ENCODE peak calls at places on chromosome 4, in five cellular contexts. Q, H, G, P and U are unnamed samples.

GRCh38 chr4:58225460-58225859 is 1115.3 kb upstream of the IGFBP7 start:
- DNase-seq in Q (no peak), H (no peak), P (no peak), G (no peak), U (no peak)

GRCh38 chr4:74671074-74671698 is 123.1 kb downstream of the BTC start:
- DNase-seq in P (no peak), Q (peak), G (peak), H (no peak), U (no peak)

GRCh38 chr4:134154097-134154496 is 47.5 kb downstream of the PABPC4L start:
- DNase-seq in H (no peak), G (no peak), P (no peak), Q (no peak), U (no peak)

GRCh38 chr4:145375416-145375815 is 106.2 kb upstream of the SMAD1 start:
- DNase-seq in H (no peak), G (no peak), P (no peak), Q (no peak), U (no peak)

GRCh38 chr4:147821555-147821954 is 89.7 kb downstream of the ARHGAP10 start:
- DNase-seq in P (no peak), G (peak), Q (peak), H (no peak), U (no peak)

GRCh38 chr4:99379571-99379970 is 27.0 kb upstream of the ADH1C start:
- DNase-seq in Q (no peak), P (no peak), H (no peak), G (no peak), U (no peak)

GRCh38 chr4:2930821-2931764 is 32.1 kb downstream of the NOP14 start:
- DNase-seq in H (peak), P (no peak), Q (no peak), G (no peak), U (no peak)

GRCh38 chr4:108540536-108540935 is 79.8 kb upstream of the RPL34 start:
- DNase-seq in Q (no peak), H (no peak), P (no peak), G (no peak), U (no peak)

GRCh38 chr4:89213382-89213701 is 94.3 kb downstream of the GPRIN3 start:
- DNase-seq in G (no peak), H (no peak), P (no peak), Q (no peak), U (no peak)

GRCh38 chr4:6493668-6494304 is 21.4 kb upstream of the PPP2R2C start:
- DNase-seq in P (no peak), H (no peak), Q (no peak), G (no peak), U (no peak)

GRCh38 chr4:21046121-21046520 is 345.9 kb downstream of the PACRGL start:
- DNase-seq in Q (no peak), H (no peak), G (no peak), P (no peak), U (no peak)

GRCh38 chr4:73740353-73740778 is at the start of gene CXCL8:
- DNase-seq in G (no peak), Q (peak), P (peak), H (peak), U (no peak)

GRCh38 chr4:133270021-133270570 is 121.0 kb downstream of the PCDH10 start:
- DNase-seq in G (peak), H (no peak), P (no peak), Q (no peak), U (no peak)

GRCh38 chr4:181364504-181364903 is 878.7 kb upstream of the TENM3 start:
- DNase-seq in H (no peak), P (no peak), G (no peak), Q (no peak), U (no peak)

GRCh38 chr4:150579591-150580234 is 2.2 kb upstream of the MAB21L2 start:
- DNase-seq in G (no peak), P (no peak), Q (no peak), H (no peak), U (no peak)

GRCh38 chr4:183249854-183250253 is 70.2 kb downstream of the CLDN22 start:
- DNase-seq in Q (peak), P (no peak), G (peak), H (no peak), U (no peak)

GRCh38 chr4:145625677-145626622 is 6.8 kb downstream of the MMAA start:
- DNase-seq in H (no peak), Q (no peak), G (peak), P (no peak), U (no peak)

GRCh38 chr4:2436301-2436700 is 17.5 kb downstream of the CFAP99 start:
- DNase-seq in Q (no peak), H (no peak), P (no peak), G (no peak), U (no peak)

GRCh38 chr4:138796761-138797160 is 218.8 kb upstream of the NOCT start:
- DNase-seq in H (no peak), Q (no peak), G (no peak), P (no peak), U (no peak)

GRCh38 chr4:118249890-118250289 is 102.9 kb downstream of the PRSS12 start:
- DNase-seq in P (no peak), Q (no peak), G (no peak), H (no peak), U (no peak)

GRCh38 chr4:72314869-72315268 is 254.2 kb downstream of the ADAMTS3 start:
- DNase-seq in H (no peak), G (no peak), P (no peak), Q (peak), U (no peak)

GRCh38 chr4:34720563-34720962 is 1523.8 kb downstream of the ARAP2 start:
- DNase-seq in G (peak), H (no peak), Q (peak), P (no peak), U (no peak)

GRCh38 chr4:151029537-151029936 is 14.5 kb upstream of the LRBA start:
- DNase-seq in P (no peak), Q (no peak), H (no peak), G (no peak), U (no peak)

GRCh38 chr4:48905363-48906015 is 1.1 kb downstream of the OCIAD2 start:
- DNase-seq in P (no peak), Q (peak), H (no peak), G (no peak), U (no peak)

GRCh38 chr4:123397276-123398150 is 918 bp downstream of the SPRY1 start:
- DNase-seq in P (no peak), G (peak), Q (peak), H (no peak), U (no peak)

GRCh38 chr4:98446499-98447375 is 185.6 kb downstream of the RAP1GDS1 start:
- DNase-seq in H (peak), G (peak), P (no peak), Q (no peak), U (peak)

GRCh38 chr4:1874207-1874606 is 3.0 kb downstream of the NSD2 start:
- DNase-seq in H (no peak), G (no peak), P (no peak), Q (no peak), U (no peak)

GRCh38 chr4:794911-795725 is 30.8 kb downstream of the CPLX1 start:
- DNase-seq in P (no peak), G (no peak), Q (no peak), H (no peak), U (no peak)

GRCh38 chr4:791866-792630 is 33.9 kb downstream of the CPLX1 start:
- DNase-seq in Q (no peak), H (no peak), G (peak), P (no peak), U (no peak)

GRCh38 chr4:792729-793108 is 33.2 kb downstream of the CPLX1 start:
- DNase-seq in G (peak), Q (no peak), H (no peak), P (no peak), U (peak)

GRCh38 chr4:793941-794621 is 31.8 kb downstream of the CPLX1 start:
- DNase-seq in G (peak), P (no peak), H (no peak), Q (no peak), U (no peak)

GRCh38 chr4:793109-793861 is 32.6 kb downstream of the CPLX1 start:
- DNase-seq in P (no peak), G (no peak), H (no peak), Q (no peak), U (no peak)
- H3K4me3 ChIP-seq in P (no peak), G (no peak), H (no peak), Q (no peak), U (no peak)

DNA sequence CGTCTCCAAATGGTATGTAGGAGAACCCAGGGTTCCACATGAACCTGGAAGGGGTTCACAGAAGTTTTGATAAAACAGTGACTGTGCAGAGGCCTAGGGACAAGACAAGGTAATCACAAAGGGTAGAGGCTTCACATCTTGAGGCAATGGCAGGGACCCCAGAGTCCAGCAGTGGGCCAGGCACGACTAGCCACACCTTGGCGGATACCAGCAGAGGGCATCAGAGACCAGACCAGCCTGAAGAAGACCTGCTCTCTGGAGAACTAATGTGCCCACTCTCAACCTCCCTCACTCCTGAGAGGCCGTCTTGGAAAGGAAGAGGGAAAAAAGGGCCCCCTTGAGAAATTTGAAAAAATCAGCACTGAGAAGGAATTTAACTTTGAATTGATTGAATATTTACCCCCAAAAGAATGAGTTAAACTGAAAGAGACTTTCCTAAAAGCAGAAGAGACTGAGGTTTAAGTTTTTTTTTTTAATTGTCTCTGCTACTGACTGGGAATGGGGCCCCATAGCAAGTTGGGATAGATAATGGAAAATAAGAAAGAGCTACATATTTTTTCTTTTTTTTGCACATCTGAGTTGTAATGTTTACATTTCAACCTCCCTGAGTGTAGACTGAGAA is 243.8 kb upstream of the JADE1 start:
- DNase-seq in H (no peak), G (peak), Q (peak), P (no peak), U (no peak)
- TF ChIP-seq CTCF in H (peak), G (peak), Q (peak), P (no peak), U (peak)

DNA sequence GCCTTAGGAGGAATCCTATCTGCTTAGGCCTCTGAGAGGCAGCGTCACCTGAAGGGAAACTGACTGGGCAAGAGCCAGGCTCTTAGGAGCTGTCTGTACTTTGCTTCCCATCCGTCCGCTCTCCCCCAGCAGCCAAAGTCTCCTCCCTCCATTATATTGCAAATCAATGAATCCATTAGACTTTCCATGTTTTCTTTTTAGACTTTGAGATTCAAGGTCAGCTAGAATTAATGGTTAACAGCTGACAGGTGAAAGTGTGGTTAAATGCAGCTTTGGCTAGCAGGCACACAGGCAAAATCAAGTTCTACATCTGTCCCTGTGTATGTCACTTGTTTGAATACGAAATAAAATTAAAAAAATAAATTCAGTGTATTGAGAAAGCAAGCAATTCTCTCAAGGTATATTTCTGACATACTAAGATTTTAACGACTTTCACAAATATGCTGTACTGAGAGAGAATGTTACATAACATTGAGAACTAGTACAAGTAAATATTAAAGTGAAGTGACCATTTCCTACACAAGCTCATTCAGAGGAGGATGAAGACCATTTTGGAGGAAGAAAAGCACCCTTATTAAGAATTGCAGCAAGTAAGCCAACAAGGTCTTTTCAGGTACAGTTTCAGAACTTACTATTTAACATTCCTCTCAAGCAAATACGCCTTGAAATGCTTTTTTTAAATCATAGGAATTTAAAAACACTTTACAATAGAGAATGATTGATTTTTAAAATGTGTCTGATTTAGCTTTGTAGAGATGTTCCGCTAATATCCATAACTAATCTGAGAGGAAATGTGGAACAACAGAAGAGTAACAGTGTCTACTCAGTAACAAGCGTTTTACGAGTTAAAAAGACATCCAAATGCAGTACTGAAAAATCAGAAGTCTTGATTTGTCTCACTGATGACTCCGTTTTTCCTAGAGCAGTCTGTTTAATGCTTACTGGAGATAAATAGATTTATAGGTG is at the start of gene F11:
- DNase-seq in H (no peak), G (no peak), P (no peak), Q (no peak), U (no peak)
- H3K4me3 ChIP-seq in H (no peak), G (no peak), P (no peak), Q (no peak), U (no peak)

DNA sequence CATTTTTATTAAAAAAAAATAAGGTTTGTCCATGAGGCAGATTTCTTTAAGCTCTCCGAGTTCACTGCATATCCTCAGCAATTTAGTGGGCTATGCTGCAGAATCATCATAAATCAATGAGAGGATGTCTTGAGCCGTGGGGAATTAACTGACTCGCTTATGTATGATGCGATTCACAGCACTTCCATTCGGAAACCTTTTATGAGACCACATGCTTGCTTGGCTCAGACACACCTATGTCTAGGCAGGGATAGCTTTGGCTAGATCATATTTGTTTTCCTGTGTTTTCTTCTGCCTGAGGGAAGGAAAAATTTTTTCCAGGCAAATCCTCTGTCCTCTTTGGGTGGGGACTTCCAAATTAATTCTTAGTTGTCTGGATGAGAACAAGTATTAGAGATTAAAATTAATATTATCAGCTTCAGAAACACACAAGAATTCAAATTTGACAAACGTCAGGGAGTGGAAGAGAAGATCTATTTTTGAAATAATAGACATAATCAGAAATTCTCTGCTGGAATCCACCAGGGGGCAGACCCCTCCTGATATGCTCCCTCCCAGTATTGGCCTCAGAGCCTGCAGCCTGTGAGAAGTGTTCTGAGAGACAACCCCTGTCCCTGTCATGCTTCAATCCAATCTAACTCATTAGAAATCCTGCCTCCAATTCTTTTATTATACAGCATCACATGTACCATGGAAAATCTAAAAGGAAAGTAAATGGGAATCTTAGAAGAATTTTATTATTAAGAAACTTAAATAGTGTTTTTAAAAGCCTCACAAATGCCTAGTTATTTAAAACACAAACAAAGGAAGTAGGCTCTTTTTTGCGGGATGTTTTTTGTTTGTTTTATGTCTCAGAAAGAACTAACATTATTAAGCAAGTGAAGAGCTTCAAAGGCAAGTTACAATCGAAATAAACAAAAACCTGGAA is 345.1 kb upstream of the TACR3 start:
- DNase-seq in Q (peak), H (no peak), P (no peak), G (peak), U (peak)
- TF ChIP-seq CTCF in Q (no peak), H (peak), P (peak), G (peak), U (peak)

DNA sequence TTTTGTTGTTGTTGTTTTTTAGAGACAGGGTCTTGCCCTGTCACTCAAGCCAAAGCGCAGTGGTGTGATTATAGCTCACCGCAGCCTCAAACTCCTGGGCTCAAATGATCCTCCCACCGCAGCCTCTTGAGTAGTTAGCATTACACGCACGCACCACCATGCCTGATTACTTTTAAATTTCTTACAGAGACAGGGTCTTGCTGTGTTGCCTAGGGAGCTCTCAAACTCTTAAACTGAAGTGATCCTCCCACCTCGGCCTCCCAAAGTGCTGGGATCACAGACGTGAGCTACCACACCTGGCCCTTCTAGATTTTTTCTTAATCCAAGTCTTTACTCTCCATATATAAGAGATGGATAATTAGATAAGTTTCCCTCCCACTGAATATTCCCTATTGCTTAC is 29.2 kb downstream of the FNIP2 start:
- DNase-seq in Q (no peak), P (no peak), H (no peak), G (no peak), U (no peak)
- H3K4me3 ChIP-seq in Q (no peak), P (no peak), H (no peak), G (no peak), U (no peak)